ENCODE peak calls at places on chromosomes 7 and 10, in nine cellular contexts. L, W, J, T, Q, A, D, C and U are unnamed samples.

GRCh38 chr7:30142710-30143109 is 7.9 kb downstream of the MTURN start:
- DNase-seq in Q (peak), J (peak), L (peak), A (peak), T (no peak), D (peak), C (peak), W (no peak), U (peak)

GRCh38 chr10:17062493-17063487 is 66.8 kb downstream of the CUBN start:
- DNase-seq in T (peak), Q (peak), C (peak), D (peak), A (peak), W (no peak), J (peak), L (peak), U (peak)

GRCh38 chr10:91787258-91787657 is 11.0 kb upstream of the TNKS2 start:
- DNase-seq in L (no peak), D (no peak), Q (no peak), A (no peak), J (no peak), C (no peak), T (no peak), W (no peak), U (no peak)

GRCh38 chr7:130733866-130734524 is at the start of gene KLF14:
- DNase-seq in A (peak), D (peak), Q (peak), W (peak), T (peak), L (peak), J (no peak), C (peak), U (peak)

GRCh38 chr10:100501423-100501822 is 18.2 kb downstream of the SEC31B start:
- DNase-seq in C (no peak), A (peak), J (peak), Q (no peak), W (no peak), L (no peak), T (no peak), D (no peak), U (no peak)

GRCh38 chr7:26292768-26293560 is 1.3 kb downstream of the SNX10 start:
- DNase-seq in T (peak), A (no peak), J (no peak), L (no peak), D (no peak), Q (no peak), C (no peak), W (no peak), U (no peak)

GRCh38 chr7:45720989-45721388 is 146.8 kb downstream of the ADCY1 start:
- DNase-seq in W (no peak), Q (no peak), T (no peak), D (no peak), L (no peak), C (no peak), A (no peak), J (no peak), U (no peak)

GRCh38 chr10:31404640-31405039 is 85.6 kb downstream of the ZEB1 start:
- DNase-seq in T (no peak), J (peak), L (no peak), Q (no peak), A (peak), D (peak), C (no peak), W (no peak), U (no peak)

GRCh38 chr10:94423627-94424026 is 21.3 kb downstream of the TBC1D12 start:
- DNase-seq in L (no peak), C (no peak), Q (no peak), W (no peak), T (no peak), D (no peak), J (peak), A (peak), U (no peak)
- H3K4me2 ChIP-seq in L (no peak), C (no peak), Q (no peak), W (no peak), T (no peak), D (no peak), J (no peak), A (peak), U (no peak)

GRCh38 chr10:124564881-124565280 is 103.3 kb downstream of the LHPP start:
- DNase-seq in T (no peak), J (no peak), A (no peak), L (no peak), W (no peak), D (no peak), Q (no peak), C (no peak), U (no peak)
- H2AFZ ChIP-seq in T (no peak), J (no peak), A (no peak), L (no peak), W (peak), D (no peak), Q (no peak), C (no peak), U (no peak)

DNA sequence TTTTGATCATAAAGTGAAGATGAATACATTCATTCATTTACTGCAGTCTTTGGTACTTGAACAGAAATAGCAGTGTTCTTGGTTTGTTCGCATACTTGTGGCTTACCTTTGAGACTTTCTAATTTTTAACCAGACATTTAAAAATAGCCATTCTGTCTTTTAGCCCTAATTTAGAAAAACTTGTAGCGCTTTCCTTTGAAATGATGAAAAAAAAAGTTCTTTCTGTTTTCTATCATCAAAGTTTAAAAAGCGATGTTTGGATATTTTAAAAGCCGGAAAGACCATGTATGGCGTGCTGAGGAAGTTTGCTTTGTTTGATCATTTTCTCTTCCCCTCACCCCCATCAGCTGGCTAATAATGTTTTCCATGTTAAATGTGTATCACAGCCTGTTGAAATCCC is 116.3 kb downstream of the CUX1 start:
- DNase-seq in C (no peak), J (no peak), W (no peak), L (no peak), A (no peak), Q (no peak), D (no peak), T (no peak), U (no peak)
- H3K4me3 ChIP-seq in C (no peak), J (no peak), W (no peak), L (no peak), A (no peak), Q (no peak), D (no peak), T (no peak), U (no peak)

DNA sequence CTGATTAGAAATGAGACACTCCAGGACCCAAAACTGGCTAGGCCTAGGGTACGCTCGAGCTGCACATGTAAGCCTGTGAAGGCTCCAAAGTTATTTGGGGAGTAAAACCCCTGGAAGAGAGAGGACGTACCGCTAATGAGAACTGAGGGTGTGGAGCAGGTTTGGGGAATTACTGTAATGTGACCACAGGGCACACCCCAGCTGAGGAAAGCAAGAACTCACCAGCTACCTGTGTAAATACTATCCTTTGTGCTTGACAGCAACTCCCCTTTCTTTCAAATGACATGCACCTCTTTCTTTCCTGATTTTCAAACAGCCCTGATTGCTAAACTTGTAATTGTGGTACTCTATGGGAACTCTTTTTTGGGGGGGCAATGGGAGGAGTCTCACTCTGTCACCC is 147.2 kb downstream of the JAZF1 start:
- DNase-seq in A (no peak), C (peak), T (no peak), Q (peak), J (no peak), W (no peak), L (no peak), D (no peak), U (no peak)
- H3K4me2 ChIP-seq in A (no peak), C (no peak), T (no peak), Q (no peak), J (no peak), W (no peak), L (no peak), D (no peak), U (no peak)

DNA sequence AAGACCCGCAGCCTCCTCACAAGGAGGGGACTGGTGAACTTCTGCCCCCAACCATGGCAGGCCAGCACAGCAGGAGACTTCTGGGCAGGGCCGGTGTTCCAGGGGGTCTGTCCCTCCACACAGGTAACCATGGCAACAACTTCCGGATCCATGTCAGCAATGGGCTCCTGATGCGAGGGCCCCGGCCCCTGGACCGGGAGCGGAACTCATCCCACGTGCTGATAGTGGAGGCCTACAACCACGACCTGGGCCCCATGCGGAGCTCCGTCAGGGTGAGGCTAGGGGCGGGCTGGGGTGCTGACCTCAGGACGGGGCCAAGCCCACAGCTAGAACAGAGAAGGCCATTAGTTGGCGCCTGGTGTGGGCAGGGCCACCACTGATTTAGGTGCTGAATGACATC is 5.7 kb upstream of the C10orf105 start:
- DNase-seq in L (no peak), A (no peak), J (no peak), W (no peak), C (no peak), D (no peak), T (no peak), Q (no peak), U (no peak)
- H2AFZ ChIP-seq in L (no peak), A (no peak), J (no peak), W (no peak), C (no peak), D (no peak), T (no peak), Q (no peak), U (no peak)

DNA sequence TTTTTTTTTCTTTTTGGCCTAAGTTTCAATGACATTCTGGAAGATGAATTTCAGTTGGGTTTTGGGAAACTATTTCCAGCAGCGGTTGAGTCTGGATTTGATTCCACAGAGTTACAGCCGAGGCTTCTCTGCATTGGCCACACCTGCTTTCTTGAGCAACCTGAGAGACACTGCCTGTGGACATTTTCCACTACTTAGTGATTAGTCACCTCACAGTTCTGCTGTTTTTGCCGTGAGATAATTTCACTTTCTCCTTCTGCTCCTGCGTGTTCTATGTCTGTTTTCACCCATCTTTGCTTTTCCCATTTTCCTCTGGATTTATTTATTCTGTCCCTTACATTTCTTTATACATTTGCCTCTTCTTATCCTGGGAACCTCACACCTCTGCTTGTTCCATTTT is 243.0 kb downstream of the BICC1 start:
- DNase-seq in J (peak), A (peak), T (no peak), W (no peak), L (peak), C (no peak), D (peak), Q (peak), U (peak)
- H3K4me3 ChIP-seq in J (peak), A (peak), T (no peak), W (no peak), L (no peak), C (peak), D (no peak), Q (peak), U (peak)

GRCh38 chr7:48899932-48900331 is 24.4 kb upstream of the CDC14C start:
- DNase-seq in W (no peak), L (no peak), J (no peak), C (no peak), A (no peak), T (no peak), Q (peak), D (no peak), U (no peak)

GRCh38 chr7:48904975-48905374 is 19.4 kb upstream of the CDC14C start:
- DNase-seq in L (no peak), D (no peak), T (no peak), J (no peak), A (no peak), W (no peak), C (no peak), Q (no peak), U (no peak)
- H3K4me2 ChIP-seq in L (no peak), D (no peak), T (no peak), J (no peak), A (no peak), W (no peak), C (peak), Q (no peak), U (no peak)

DNA sequence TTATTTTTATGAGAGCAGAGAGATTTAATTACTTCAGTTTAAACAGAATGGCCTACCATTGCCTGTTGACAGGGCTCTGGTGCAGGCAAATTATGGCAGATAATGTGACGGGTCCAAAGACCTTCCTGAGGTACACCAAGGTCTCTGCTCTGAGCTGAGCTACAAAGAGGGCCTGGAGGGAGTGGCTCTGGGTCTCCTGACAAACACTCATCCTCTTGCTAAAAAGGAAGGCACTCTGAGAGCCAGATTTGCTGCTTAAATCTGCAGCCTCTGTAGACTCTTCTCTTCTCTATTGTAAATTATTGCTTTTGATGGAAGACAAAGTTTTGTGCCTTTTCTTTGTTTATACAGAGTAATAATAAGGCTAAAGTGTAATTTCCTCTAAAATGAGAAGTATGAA is 529.5 kb upstream of the FZD8 start:
- DNase-seq in L (peak), C (no peak), A (peak), T (peak), D (peak), W (no peak), J (no peak), Q (peak), U (no peak)
- H2AFZ ChIP-seq in L (no peak), C (no peak), A (peak), T (no peak), D (no peak), W (no peak), J (no peak), Q (peak), U (peak)